ENCODE peak calls at places on chromosomes 11 and 22, in seven cellular contexts. K is Panc1, H is HCT116, W is HepG2, U is SK-N-SH, O is K562, G is GM12878. V is an unnamed sample.

GRCh38 chr11:1163321-1163910 is 5.7 kb downstream of the MUC5AC start:
- DNase-seq in W (no peak), H (no peak), O (no peak), U (peak; percentile 28), K (no peak), G (no peak), V (no peak)

GRCh38 chr22:22057617-22058378 is 75.2 kb upstream of the TOP3B start:
- DNase-seq in U (no peak), O (no peak), W (no peak), G (no peak), K (no peak), H (no peak), V (no peak)

GRCh38 chr11:11635456-11635855 is 13.7 kb upstream of the GALNT18 start:
- DNase-seq in H (no peak), O (no peak), G (no peak), U (no peak), W (no peak), K (no peak), V (no peak)

GRCh38 chr22:21992593-21993237 is 10.1 kb upstream of the TOP3B start:
- DNase-seq in G (no peak), O (peak; percentile 75), W (no peak), K (no peak), H (no peak), U (no peak), V (no peak)

GRCh38 chr22:17348464-17349103 is 20.7 kb upstream of the CECR2 start:
- DNase-seq in U (no peak), O (no peak), H (no peak), K (no peak), G (no peak), W (no peak), V (no peak)

GRCh38 chr11:10158461-10158860 is 135.6 kb downstream of the SBF2 start:
- DNase-seq in U (no peak), G (no peak), H (no peak), W (no peak), O (no peak), K (no peak), V (no peak)

GRCh38 chr11:35539781-35540281 is 14.4 kb upstream of the PAMR1 start:
- DNase-seq in K (no peak), U (no peak), H (no peak), O (no peak), G (no peak), W (no peak), V (no peak)

GRCh38 chr11:66542362-66542761 is 3.5 kb downstream of the ZDHHC24 start:
- DNase-seq in U (no peak), K (no peak), H (no peak), O (no peak), W (no peak), G (no peak), V (no peak)

GRCh38 chr11:59173080-59173963 is 1.4 kb downstream of the DTX4 start:
- DNase-seq in W (peak; percentile 13), K (no peak), O (no peak), U (peak; percentile 36), G (no peak), H (no peak), V (peak; percentile 81)

GRCh38 chr22:39496131-39496838 is 5.8 kb upstream of the MIEF1 start:
- DNase-seq in W (peak; percentile 74), O (peak; percentile 37), H (peak; percentile 56), G (no peak), U (peak; percentile 50), K (no peak), V (peak; percentile 91)

GRCh38 chr11:45641961-45642360 is 23.5 kb downstream of the CHST1 start:
- DNase-seq in G (no peak), W (no peak), O (no peak), H (no peak), K (no peak), U (no peak), V (no peak)

GRCh38 chr22:42855726-42856125 is 1.3 kb downstream of the ARFGAP3 start:
- DNase-seq in W (no peak), G (no peak), O (no peak), U (no peak), K (no peak), H (no peak), V (no peak)

GRCh38 chr11:113572349-113572748 is 97.2 kb upstream of the DRD2 start:
- DNase-seq in O (no peak), U (no peak), W (no peak), H (no peak), G (no peak), K (no peak), V (no peak)

GRCh38 chr11:22792497-22792896 is 37.1 kb downstream of the SVIP start:
- DNase-seq in W (peak; percentile 94), O (peak; percentile 21), U (no peak), H (peak; percentile 83), G (no peak), K (peak; percentile 48), V (no peak)

GRCh38 chr11:105177658-105178057 is 38.1 kb upstream of the CARD18 start:
- DNase-seq in W (no peak), O (no peak), U (no peak), K (no peak), G (no peak), H (no peak), V (no peak)

GRCh38 chr11:105181521-105181920 is 42.0 kb upstream of the CARD18 start:
- DNase-seq in H (no peak), U (no peak), W (no peak), K (no peak), G (no peak), O (no peak), V (no peak)

GRCh38 chr11:105179542-105180278 is 40.1 kb upstream of the CARD18 start:
- DNase-seq in K (no peak), G (no peak), O (no peak), H (no peak), W (peak; percentile 87), U (no peak), V (no peak)

GRCh38 chr11:105181100-105181499 is 41.5 kb upstream of the CARD18 start:
- DNase-seq in G (no peak), H (no peak), U (no peak), W (no peak), K (no peak), O (no peak), V (no peak)
- TF ChIP-seq REST in G (no peak), H (no peak), U (no peak), W (no peak), K (no peak), O (no peak), V (no peak)

GRCh38 chr11:32586576-32587190 is 3.1 kb downstream of the EIF3M start:
- DNase-seq in G (no peak), O (peak; percentile 36), W (peak; percentile 46), H (peak; percentile 29), K (no peak), U (peak; percentile 41), V (peak; percentile 27)

GRCh38 chr11:32584921-32585320 is 1.3 kb downstream of the EIF3M start:
- DNase-seq in K (no peak), H (no peak), G (no peak), U (no peak), W (no peak), O (no peak), V (peak; percentile 62)

GRCh38 chr11:32580967-32581366 is 2.7 kb upstream of the EIF3M start:
- DNase-seq in G (no peak), O (no peak), U (no peak), H (no peak), K (no peak), W (peak; percentile 35), V (peak; percentile 20)

GRCh38 chr11:32581556-32581955 is 2.1 kb upstream of the EIF3M start:
- DNase-seq in H (no peak), O (no peak), U (no peak), G (no peak), K (no peak), W (no peak), V (peak; percentile 4)

GRCh38 chr11:32583451-32584271 is at the start of gene EIF3M:
- DNase-seq in G (peak; percentile 88), O (peak; percentile 93), W (peak; percentile 91), K (peak; percentile 82), U (peak; percentile 95), H (peak; percentile 93), V (peak; percentile 97)
- TF ChIP-seq POLR2AphosphoS5 in G (peak; percentile 94), O (peak; percentile 83), W (peak; percentile 86), K (peak; percentile 82), U (peak; percentile 86), H (peak; percentile 88), V (peak; percentile 92)

DNA sequence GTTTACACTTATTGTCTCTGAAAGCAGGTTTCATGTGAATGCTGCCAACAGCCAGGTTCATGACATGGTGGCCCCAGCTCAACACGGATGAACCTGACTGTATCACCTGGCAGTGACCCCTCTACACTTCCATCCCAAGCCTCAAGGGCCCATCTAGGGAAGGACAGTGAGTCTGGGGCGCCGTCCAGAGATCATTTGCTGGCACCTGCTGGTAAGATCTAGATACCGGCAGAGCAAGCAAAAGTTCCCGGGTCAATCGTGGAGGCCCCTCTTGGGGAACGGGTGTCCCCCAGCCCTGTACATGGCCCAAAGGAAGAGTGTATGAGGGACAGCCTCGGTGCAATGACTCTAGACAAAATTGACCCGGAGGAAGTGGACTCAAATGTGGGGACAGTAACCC is 34.7 kb upstream of the TH start:
- DNase-seq in U (no peak), K (no peak), H (no peak), O (no peak), W (no peak), G (no peak), V (no peak)
- H3K4me1 ChIP-seq in U (no peaks in the 10 kb centered on the region), K (no peaks in the 10 kb centered on the region), H (peaks cover 29% of the 10 kb centered on the region), O (peaks cover 30% of the 10 kb centered on the region), W (peaks cover 87% of the 10 kb centered on the region), G (no peaks in the 10 kb centered on the region), V (no peaks in the 10 kb centered on the region)

GRCh38 chr11:71432761-71433647 is 15.2 kb downstream of the DHCR7 start:
- DNase-seq in G (no peak), U (no peak), W (no peak), K (no peak), H (no peak), O (no peak), V (no peak)

GRCh38 chr11:71435278-71435951 is 12.8 kb downstream of the DHCR7 start:
- DNase-seq in H (no peak), U (no peak), G (no peak), W (no peak), K (no peak), O (no peak), V (no peak)

GRCh38 chr11:71434576-71435130 is 13.5 kb downstream of the DHCR7 start:
- DNase-seq in U (no peak), G (no peak), H (no peak), O (no peak), K (no peak), W (no peak), V (no peak)

GRCh38 chr11:71431271-71431670 is 16.9 kb downstream of the DHCR7 start:
- DNase-seq in H (no peak), K (no peak), G (no peak), O (no peak), U (no peak), W (no peak), V (no peak)

DNA sequence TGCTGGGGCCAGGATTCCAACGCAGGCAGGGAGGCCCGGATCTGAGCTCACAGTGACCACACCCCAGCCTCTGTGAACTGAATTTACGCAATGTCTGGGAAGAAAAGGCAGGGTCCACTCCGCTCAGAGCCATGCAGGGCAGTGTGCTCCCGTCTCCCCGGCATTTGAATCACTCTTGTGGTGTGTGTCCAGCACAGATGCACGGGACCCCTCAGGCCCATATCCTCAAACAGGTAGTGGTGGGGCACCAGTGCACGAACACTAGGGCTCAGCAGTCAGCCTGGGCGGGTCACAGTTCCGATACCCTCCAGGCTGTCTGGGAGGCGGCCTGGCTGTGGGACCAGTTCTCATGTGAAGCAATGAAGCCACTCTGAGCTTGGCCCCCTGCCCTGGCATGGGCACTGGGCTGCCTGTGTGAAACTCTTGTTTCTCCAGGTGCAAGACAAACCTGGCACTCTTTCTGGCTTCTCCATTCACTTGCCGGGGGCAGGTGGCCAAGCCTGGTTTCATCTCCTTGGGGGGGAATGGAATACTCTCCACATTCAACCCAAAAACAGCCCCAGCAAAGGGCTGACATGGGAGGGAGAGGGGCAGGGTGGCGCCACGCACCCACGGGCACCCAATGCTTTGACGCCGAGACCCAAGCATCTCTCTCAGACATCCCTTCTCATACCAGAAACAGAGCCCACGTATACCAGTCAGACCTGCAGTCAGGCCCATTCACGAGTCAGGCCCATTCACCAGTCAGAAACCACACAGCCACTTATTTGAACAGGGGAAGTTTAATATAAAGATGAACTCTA is 14.3 kb downstream of the DHCR7 start:
- DNase-seq in O (no peak), K (no peak), H (no peak), U (no peak), G (no peak), W (peak; percentile 68), V (no peak)
- TF ChIP-seq REST in O (no peak), K (no peak), H (no peak), U (no peak), G (no peak), W (no peak), V (no peak)

V was measured in GM23338.